ENCODE peak calls at places on chromosomes 13 and 19, in nine cellular contexts. I, T, C, B, M, A, F, Y and J are unnamed samples.

GRCh38 chr13:33494596-33495214 is 209.2 kb upstream of the STARD13 start:
- DNase-seq in Y (peak; percentile 95), A (no peak), M (no peak), I (no peak), B (no peak), T (no peak), C (no peak), F (peak; percentile 83), J (peak; percentile 97)

GRCh38 chr19:1274081-1274851 is 1.1 kb upstream of the FAM174C start:
- DNase-seq in F (no peak), C (no peak), A (no peak), T (no peak), I (no peak), B (no peak), Y (no peak), M (no peak), J (no peak)

GRCh38 chr19:21472507-21472906 is 32.9 kb upstream of the ZNF429 start:
- DNase-seq in A (no peak), B (no peak), C (no peak), M (no peak), F (no peak), Y (no peak), T (no peak), I (no peak), J (no peak)

GRCh38 chr13:33388254-33388998 is 102.9 kb upstream of the STARD13 start:
- DNase-seq in Y (no peak), B (no peak), I (no peak), T (no peak), F (no peak), C (no peak), A (no peak), M (no peak), J (peak; percentile 7)

GRCh38 chr13:33228645-33229445 is 56.7 kb downstream of the STARD13 start:
- DNase-seq in A (no peak), Y (peak; percentile 64), T (no peak), M (no peak), C (no peak), B (no peak), F (no peak), I (no peak), J (peak; percentile 74)

GRCh38 chr19:30229524-30230174 is 142.5 kb upstream of the ZNF536 start:
- DNase-seq in M (no peak), I (no peak), Y (no peak), C (peak; percentile 55), T (no peak), F (no peak), A (no peak), B (no peak), J (no peak)

GRCh38 chr19:3319643-3320353 is 46.6 kb upstream of the NFIC start:
- DNase-seq in C (no peak), T (no peak), Y (peak; percentile 90), M (no peak), I (no peak), A (no peak), F (no peak), B (no peak), J (peak; percentile 63)

GRCh38 chr13:24215732-24216131 is 55.2 kb downstream of the SPATA13 start:
- DNase-seq in F (peak; percentile 83), M (peak; percentile 80), I (no peak), A (no peak), B (peak; percentile 34), T (no peak), Y (peak; percentile 81), C (no peak), J (peak; percentile 68)

GRCh38 chr19:2540646-2541454 is 64.9 kb downstream of the GADD45B start:
- DNase-seq in M (peak; percentile 85), T (no peak), Y (peak; percentile 99), A (no peak), F (peak; percentile 98), B (no peak), C (peak; percentile 62), I (no peak), J (peak; percentile 98)

GRCh38 chr19:24071078-24071477 is 15.9 kb upstream of the ZNF254 start:
- DNase-seq in C (no peak), B (no peak), F (no peak), A (no peak), M (no peak), T (no peak), Y (no peak), I (no peak), J (no peak)